ENCODE peak calls at places on chromosome 6, in five cellular contexts. K is neural progenitor cell, J is PC-9, S is GM23248, F is MM.1S. G is an unnamed sample.

GRCh38 chr6:123529058-123529457 is 107.7 kb downstream of the TRDN start:
- DNase-seq in K (no peak), J (no peak), S (no peak), F (no peak), G (no peak)

GRCh38 chr6:124958759-124959354 is 3.4 kb upstream of the RNF217 start:
- DNase-seq in K (no peak), J (no peak), S (peak; percentile 17), F (no peak), G (no peak)

GRCh38 chr6:152170702-152171667 is 363.5 kb downstream of the ESR1 start:
- DNase-seq in K (no peak), J (peak; percentile 2), S (no peak), F (no peak), G (no peak)

GRCh38 chr6:137373296-137373695 is 120.9 kb downstream of the OLIG3 start:
- DNase-seq in K (no peak), J (no peak), S (no peak), F (no peak), G (peak; percentile 43)

GRCh38 chr6:679282-679681 is 13.7 kb downstream of the EXOC2 start:
- DNase-seq in K (no peak), J (no peak), S (no peak), F (no peak), G (no peak)

GRCh38 chr6:2940851-2941250 is 30.5 kb downstream of the SERPINB6 start:
- DNase-seq in K (no peak), J (no peak), S (no peak), F (no peak), G (no peak)

GRCh38 chr6:147081210-147081609 is 123.0 kb upstream of the STXBP5 start:
- DNase-seq in K (no peak), J (peak; percentile 16), S (no peak), F (no peak), G (peak; percentile 96)

GRCh38 chr6:20213271-20213798 is 1.1 kb upstream of the MBOAT1 start:
- DNase-seq in K (no peak), J (no peak), S (peak; percentile 30), F (no peak), G (no peak)

GRCh38 chr6:32972353-32973143 is 4.2 kb downstream of the BRD2 start:
- DNase-seq in K (peak; percentile 70), J (peak; percentile 13), S (peak; percentile 57), F (peak; percentile 42), G (no peak)

GRCh38 chr6:152983637-152984386 is 971 bp upstream of the FBXO5 start:
- DNase-seq in K (peak; percentile 47), J (peak; percentile 60), S (peak; percentile 93), F (peak; percentile 92), G (peak; percentile 85)

GRCh38 chr6:33822575-33823395 is 19.0 kb upstream of the MLN start:
- DNase-seq in K (peak; percentile 82), J (no peak), S (peak; percentile 58), F (no peak), G (peak; percentile 52)

GRCh38 chr6:163120223-163120622 is 294.3 kb upstream of the QKI start:
- DNase-seq in K (no peak), J (no peak), S (no peak), F (no peak), G (peak; percentile 3)

GRCh38 chr6:6752129-6752528 is 163.6 kb downstream of the LY86 start:
- DNase-seq in K (peak; percentile 63), J (no peak), S (peak; percentile 40), F (no peak), G (no peak)

GRCh38 chr6:112407191-112407590 is 60.1 kb downstream of the RFPL4B start:
- DNase-seq in K (no peak), J (no peak), S (no peak), F (no peak), G (no peak)

GRCh38 chr6:142914371-142914770 is 30.6 kb downstream of the HIVEP2 start:
- DNase-seq in K (no peak), J (no peak), S (peak; percentile 36), F (no peak), G (no peak)

GRCh38 chr6:19193624-19194023 is 643.5 kb upstream of the ID4 start:
- DNase-seq in K (no peak), J (no peak), S (no peak), F (no peak), G (no peak)

GRCh38 chr6:153947817-153948447 is 91.1 kb upstream of the OPRM1 start:
- DNase-seq in K (peak; percentile 64), J (peak; percentile 10), S (peak; percentile 45), F (no peak), G (peak; percentile 60)

GRCh38 chr6:97009781-97010492 is 85.4 kb downstream of the KLHL32 start:
- DNase-seq in K (no peak), J (no peak), S (no peak), F (no peak), G (no peak)

GRCh38 chr6:161809991-161810390 is 536.1 kb upstream of the AGPAT4 start:
- DNase-seq in K (no peak), J (no peak), S (no peak), F (no peak), G (no peak)

GRCh38 chr6:33061987-33062386 is 11.5 kb downstream of the HLA-DPA1 start:
- DNase-seq in K (no peak), J (no peak), S (no peak), F (peak; percentile 81), G (peak; percentile 24)

GRCh38 chr6:31400467-31401289 is 2.7 kb upstream of the MICA start:
- DNase-seq in K (peak; percentile 59), J (peak; percentile 47), S (peak; percentile 84), F (peak; percentile 72), G (peak; percentile 65)

GRCh38 chr6:20312581-20312980 is 89.1 kb upstream of the E2F3 start:
- DNase-seq in K (no peak), J (no peak), S (no peak), F (no peak), G (no peak)

GRCh38 chr6:137910424-137910834 is 43.4 kb downstream of the TNFAIP3 start:
- DNase-seq in K (no peak), J (no peak), S (peak; percentile 54), F (no peak), G (no peak)

GRCh38 chr6:215335-216034 is 76.8 kb upstream of the DUSP22 start:
- DNase-seq in K (no peak), J (peak; percentile 72), S (peak; percentile 53), F (no peak), G (peak; percentile 89)

GRCh38 chr6:148819852-148820251 is 73.0 kb downstream of the UST start:
- DNase-seq in K (no peak), J (no peak), S (no peak), F (no peak), G (no peak)
- H3K4me3 ChIP-seq in K (no peak overlapping the region), J (no peak overlapping the region), S (no peak overlapping the region), F (no peak overlapping the region), G (no peak overlapping the region)

DNA sequence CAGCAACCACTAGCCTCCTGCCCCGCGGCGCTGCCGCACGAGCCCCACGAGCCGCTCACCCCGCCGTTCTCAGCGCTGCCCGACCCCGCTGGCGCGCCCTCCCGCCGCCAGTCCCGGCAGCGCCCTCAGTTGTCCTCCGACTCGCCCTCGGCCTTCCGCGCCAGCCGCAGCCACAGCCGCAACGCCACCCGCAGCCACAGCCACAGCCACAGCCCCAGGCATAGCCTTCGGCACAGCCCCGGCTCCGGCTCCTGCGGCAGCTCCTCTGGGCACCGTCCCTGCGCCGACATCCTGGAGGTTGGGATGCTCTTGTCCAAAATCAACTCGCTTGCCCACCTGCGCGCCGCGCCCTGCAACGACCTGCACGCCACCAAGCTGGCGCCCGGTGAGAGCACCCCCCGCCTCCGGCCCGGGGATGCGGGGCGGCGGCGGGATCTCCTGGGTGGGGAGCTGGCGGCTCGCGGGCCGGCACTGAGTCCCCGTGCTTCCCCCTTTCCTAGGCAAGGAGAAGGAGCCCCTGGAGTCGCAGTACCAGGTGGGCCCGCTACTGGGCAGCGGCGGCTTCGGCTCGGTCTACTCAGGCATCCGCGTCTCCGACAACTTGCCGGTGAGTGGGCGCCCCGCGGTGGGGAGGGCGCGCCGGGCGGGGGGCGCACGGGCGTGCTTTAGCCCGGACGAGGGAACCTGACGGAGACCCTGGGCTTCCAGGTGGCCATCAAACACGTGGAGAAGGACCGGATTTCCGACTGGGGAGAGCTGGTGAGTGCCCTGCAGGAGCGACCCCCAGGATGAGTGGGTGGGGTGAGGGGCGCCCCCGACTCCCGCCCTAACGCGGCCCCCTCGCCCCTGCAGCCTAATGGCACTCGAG is 555 bp downstream of the PIM1 start:
- DNase-seq in K (peak; percentile 83), J (peak; percentile 25), S (peak; percentile 75), F (peak; percentile 44), G (peak; percentile 44)
- H3F3A ChIP-seq in K (peaks cover 36% of the 10 kb centered on the region), J (peaks cover 65% of the 10 kb centered on the region), S (peaks cover 13% of the 10 kb centered on the region), F (peaks cover 45% of the 10 kb centered on the region), G (no peaks in the 10 kb centered on the region)

GRCh38 chr6:17390276-17390675 is 3.1 kb upstream of the CAP2 start:
- DNase-seq in K (no peak), J (no peak), S (no peak), F (no peak), G (no peak)

GRCh38 chr6:17393335-17394191 is at the start of gene CAP2:
- DNase-seq in K (peak; percentile 90), J (peak; percentile 74), S (peak; percentile 73), F (no peak), G (peak; percentile 74)

GRCh38 chr6:17395112-17395511 is 1.7 kb downstream of the CAP2 start:
- DNase-seq in K (no peak), J (no peak), S (no peak), F (no peak), G (peak; percentile 14)

GRCh38 chr6:17394192-17394611 is 807 bp downstream of the CAP2 start:
- DNase-seq in K (peak; percentile 72), J (peak; percentile 75), S (peak; percentile 82), F (peak; percentile 14), G (peak; percentile 89)

GRCh38 chr6:17392978-17393334 is 439 bp upstream of the CAP2 start:
- DNase-seq in K (no peak), J (no peak), S (no peak), F (no peak), G (peak; percentile 7)
- H3K4me3 ChIP-seq in K (peak overlapping the region; percentile 87), J (peak overlapping the region; percentile 74), S (peak overlapping the region; percentile 84), F (peak overlapping the region; percentile 56), G (peak overlapping the region; percentile 92)

GRCh38 chr6:35468181-35468979 is at the start of gene RPL10A:
- DNase-seq in K (peak; percentile 98), J (peak; percentile 91), S (peak; percentile 98), F (peak; percentile 97), G (peak; percentile 98)
- H3F3A ChIP-seq in K (peaks cover 64% of the 10 kb centered on the region), J (peaks cover 51% of the 10 kb centered on the region), S (peaks cover 43% of the 10 kb centered on the region), F (peaks cover 49% of the 10 kb centered on the region), G (peaks cover 34% of the 10 kb centered on the region)

GRCh38 chr6:144347447-144347758 is 62.3 kb downstream of the UTRN start:
- DNase-seq in K (no peak), J (no peak), S (no peak), F (no peak), G (no peak)
- H3K4me3 ChIP-seq in K (no peak overlapping the region), J (no peak overlapping the region), S (no peak overlapping the region), F (no peak overlapping the region), G (no peak overlapping the region)

DNA sequence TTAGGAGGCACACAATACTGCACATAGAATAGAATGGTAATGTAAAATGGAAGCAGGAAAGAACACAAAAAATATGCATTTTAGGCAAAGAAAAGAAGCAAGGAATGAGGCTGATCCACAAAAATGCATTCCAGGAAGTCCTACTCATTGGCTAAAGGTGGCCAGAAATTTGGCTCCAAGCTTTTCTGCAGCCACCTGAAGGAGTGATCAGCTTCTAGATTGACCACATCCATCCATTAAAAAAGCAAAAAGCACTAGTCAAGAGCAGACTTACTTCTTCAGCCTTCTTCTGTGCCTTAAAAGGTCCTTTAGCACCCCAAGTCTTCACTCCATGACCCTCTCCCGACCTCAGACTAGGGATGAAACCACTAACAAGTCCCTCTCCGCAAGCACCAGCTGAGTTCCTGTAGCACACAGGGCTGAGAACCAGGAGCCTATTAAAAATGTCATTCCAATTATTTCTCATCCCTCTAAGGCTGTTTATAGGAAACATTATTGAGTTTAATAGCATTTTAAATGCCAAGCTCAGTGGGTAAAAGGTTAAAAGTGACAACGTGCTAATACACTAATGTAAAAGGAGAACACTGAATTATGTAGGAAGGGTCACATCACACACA is 36.5 kb downstream of the TRAM2 start:
- DNase-seq in K (no peak), J (no peak), S (peak; percentile 54), F (no peak), G (peak; percentile 30)
- H3F3A ChIP-seq in K (no peaks in the 10 kb centered on the region), J (no peaks in the 10 kb centered on the region), S (peaks cover 100% of the 10 kb centered on the region), F (peaks cover 76% of the 10 kb centered on the region), G (no peaks in the 10 kb centered on the region)